ENCODE peak calls at places on chromosome 22, in six cellular contexts. J is NCI-H1048, T is lower leg skin, O is nephron progenitor cell, M is iPS-NIHi11, Z is COR-L47. V is an unnamed sample.

GRCh38 chr22:35399114-35399677 is 744 bp upstream of the MCM5 start:
- DNase-seq in J (no peak), T (no peak), O (no peak), M (no peak), Z (no peak), V (no peak)

GRCh38 chr22:23530106-23530505 is 50.0 kb downstream of the IGLL1 start:
- DNase-seq in J (no peak), T (no peak), O (no peak), M (no peak), Z (no peak), V (no peak)

GRCh38 chr22:46056169-46057041 is 79.4 kb upstream of the WNT7B start:
- DNase-seq in J (no peak), T (no peak), O (no peak), M (no peak), Z (no peak), V (no peak)

GRCh38 chr22:40040927-40041326 is 46.2 kb downstream of the FAM83F start:
- DNase-seq in J (peak; percentile 2), T (peak; percentile 71), O (no peak), M (no peak), Z (peak; percentile 27), V (no peak)

GRCh38 chr22:50497093-50497492 is 10.4 kb downstream of the LMF2 start:
- DNase-seq in J (no peak), T (no peak), O (no peak), M (no peak), Z (no peak), V (no peak)

GRCh38 chr22:31646186-31647019 is 15.6 kb downstream of the PISD start:
- DNase-seq in J (no peak), T (no peak), O (no peak), M (peak; percentile 14), Z (no peak), V (no peak)

GRCh38 chr22:44411226-44412135 is 86.6 kb downstream of the RTL6 start:
- DNase-seq in J (no peak), T (no peak), O (no peak), M (no peak), Z (no peak), V (no peak)

GRCh38 chr22:25545677-25546076 is 18.8 kb upstream of the GRK3 start:
- DNase-seq in J (no peak), T (no peak), O (no peak), M (no peak), Z (no peak), V (no peak)

GRCh38 chr22:32574397-32574796 is 99.8 kb downstream of the FBXO7 start:
- DNase-seq in J (no peak), T (no peak), O (no peak), M (no peak), Z (no peak), V (no peak)

GRCh38 chr22:30087611-30088010 is 7.3 kb downstream of the HORMAD2 start:
- DNase-seq in J (no peak), T (no peak), O (no peak), M (no peak), Z (no peak), V (no peak)

GRCh38 chr22:37197451-37198289 is 9.6 kb upstream of the C1QTNF6 start:
- DNase-seq in J (no peak), T (no peak), O (no peak), M (no peak), Z (no peak), V (no peak)

GRCh38 chr22:41442240-41442792 is 4.3 kb downstream of the TOB2 start:
- DNase-seq in J (no peak), T (no peak), O (no peak), M (no peak), Z (no peak), V (no peak)

GRCh38 chr22:30843245-30843644 is 125.3 kb downstream of the MORC2 start:
- DNase-seq in J (no peak), T (peak; percentile 4), O (no peak), M (no peak), Z (peak; percentile 3), V (no peak)

GRCh38 chr22:49701380-49702067 is 126.1 kb downstream of the BRD1 start:
- DNase-seq in J (no peak), T (no peak), O (no peak), M (peak; percentile 68), Z (no peak), V (no peak)

GRCh38 chr22:27122561-27122960 is 465.2 kb downstream of the MIAT start:
- DNase-seq in J (no peak), T (no peak), O (no peak), M (no peak), Z (no peak), V (no peak)

GRCh38 chr22:49752598-49753091 is 75.0 kb downstream of the BRD1 start:
- DNase-seq in J (no peak), T (no peak), O (no peak), M (no peak), Z (no peak), V (no peak)

GRCh38 chr22:19875531-19876313 is 21.0 kb upstream of the GNB1L start:
- DNase-seq in J (no peak), T (no peak), O (peak; percentile 1), M (no peak), Z (no peak), V (no peak)

GRCh38 chr22:44273175-44273574 is 39.6 kb downstream of the SHISAL1 start:
- DNase-seq in J (no peak), T (no peak), O (no peak), M (no peak), Z (no peak), V (no peak)

GRCh38 chr22:31102441-31103081 is 4.8 kb downstream of the SELENOM start:
- DNase-seq in J (no peak), T (peak; percentile 81), O (no peak), M (no peak), Z (no peak), V (no peak)

GRCh38 chr22:36253523-36254490 is 874 bp downstream of the APOL1 start:
- DNase-seq in J (no peak), T (no peak), O (no peak), M (no peak), Z (peak; percentile 46), V (no peak)

GRCh38 chr22:39960791-39961746 is 872 bp downstream of the TMA7B start:
- DNase-seq in J (no peak), T (no peak), O (no peak), M (no peak), Z (no peak), V (no peak)

GRCh38 chr22:35177811-35178210 is 79.5 kb upstream of the HMGXB4 start:
- DNase-seq in J (no peak), T (no peak), O (no peak), M (peak; percentile 62), Z (no peak), V (no peak)

GRCh38 chr22:41286639-41287091 is 678 bp upstream of the RANGAP1 start:
- DNase-seq in J (no peak), T (peak; percentile 30), O (peak; percentile 23), M (no peak), Z (peak; percentile 18), V (no peak)